ENCODE peak calls at places on chromosomes 12 and 14, in seven cellular contexts. L is SK-N-SH, U is GM12891, A is GM12878, R is HepG2, X is K562, G is H1. N is an unnamed sample.

GRCh38 chr12:11877869-11878780 is 192.6 kb upstream of the BCL2L14 start:
- DNase-seq in L (peak; percentile 39), U (no peak), A (no peak), R (no peak), X (no peak), G (no peak), N (no peak)

GRCh38 chr12:22529281-22530060 is 14.9 kb downstream of the C2CD5 start:
- DNase-seq in L (peak; percentile 11), U (no peak), A (no peak), R (peak; percentile 59), X (peak; percentile 24), G (no peak), N (no peak)

GRCh38 chr14:96100171-96101064 is 61.3 kb downstream of the C14orf132 start:
- DNase-seq in L (peak; percentile 81), U (peak; percentile 58), A (peak; percentile 15), R (peak; percentile 60), X (peak; percentile 75), G (peak; percentile 96), N (peak; percentile 45)

GRCh38 chr14:90616313-90616712 is 199.9 kb downstream of the TTC7B start:
- DNase-seq in L (no peak), U (no peak), A (no peak), R (no peak), X (no peak), G (no peak), N (no peak)

GRCh38 chr14:33114331-33114730 is 175.7 kb downstream of the NPAS3 start:
- DNase-seq in L (no peak), U (no peak), A (no peak), R (no peak), X (no peak), G (no peak), N (no peak)

GRCh38 chr12:53389702-53390101 is 9.7 kb downstream of the SP1 start:
- DNase-seq in L (no peak), U (no peak), A (no peak), R (no peak), X (no peak), G (no peak), N (no peak)

GRCh38 chr14:95515080-95515489 is 1.4 kb downstream of the SYNE3 start:
- DNase-seq in L (peak; percentile 70), U (no peak), A (no peak), R (no peak), X (no peak), G (no peak), N (no peak)

GRCh38 chr12:108665608-108666202 is 32.0 kb upstream of the SELPLG start:
- DNase-seq in L (no peak), U (no peak), A (no peak), R (peak; percentile 38), X (no peak), G (no peak), N (no peak)

GRCh38 chr14:54685286-54685845 is 118.4 kb downstream of the SAMD4A start:
- DNase-seq in L (no peak), U (no peak), A (no peak), R (no peak), X (no peak), G (no peak), N (no peak)

GRCh38 chr12:12614342-12614741 is 2.7 kb downstream of the CREBL2 start:
- DNase-seq in L (no peak), U (no peak), A (no peak), R (no peak), X (no peak), G (no peak), N (no peak)

GRCh38 chr12:91381309-91381804 is 198.7 kb upstream of the DCN start:
- DNase-seq in L (peak; percentile 63), U (peak; percentile 8), A (peak; percentile 20), R (no peak), X (no peak), G (peak; percentile 66), N (no peak)

GRCh38 chr14:31300296-31300695 is 92.7 kb upstream of the HECTD1 start:
- DNase-seq in L (no peak), U (no peak), A (no peak), R (no peak), X (peak; percentile 5), G (no peak), N (no peak)

GRCh38 chr12:89947437-89948265 is 239.0 kb upstream of the ATP2B1 start:
- DNase-seq in L (no peak), U (no peak), A (no peak), R (no peak), X (no peak), G (no peak), N (no peak)

GRCh38 chr14:35366048-35366428 is 38.5 kb downstream of the NFKBIA start:
- DNase-seq in L (no peak), U (no peak), A (no peak), R (no peak), X (no peak), G (no peak), N (no peak)

GRCh38 chr12:58596381-58596780 is 323.9 kb downstream of the LRIG3 start:
- DNase-seq in L (no peak), U (no peak), A (no peak), R (no peak), X (no peak), G (no peak), N (no peak)

GRCh38 chr14:61435563-61436337 is 114.4 kb downstream of the PRKCH start:
- DNase-seq in L (no peak), U (no peak), A (no peak), R (no peak), X (no peak), G (no peak), N (no peak)

GRCh38 chr14:41000350-41000749 is 606.3 kb upstream of the LRFN5 start:
- DNase-seq in L (no peak), U (no peak), A (no peak), R (no peak), X (no peak), G (no peak), N (no peak)

GRCh38 chr14:69043598-69044267 is 64.6 kb upstream of the ACTN1 start:
- DNase-seq in L (no peak), U (no peak), A (no peak), R (no peak), X (no peak), G (no peak), N (no peak)

GRCh38 chr12:43453761-43454160 is 98.2 kb downstream of the ADAMTS20 start:
- DNase-seq in L (no peak), U (no peak), A (no peak), R (no peak), X (no peak), G (no peak), N (no peak)

GRCh38 chr12:127509066-127509778 is 757.7 kb upstream of the TMEM132C start:
- DNase-seq in L (no peak), U (no peak), A (no peak), R (no peak), X (no peak), G (no peak), N (no peak)

GRCh38 chr14:105021656-105022275 is 883 bp upstream of the CDCA4 start:
- DNase-seq in L (peak; percentile 62), U (no peak), A (no peak), R (peak; percentile 47), X (peak; percentile 32), G (peak; percentile 62), N (no peak)

DNA sequence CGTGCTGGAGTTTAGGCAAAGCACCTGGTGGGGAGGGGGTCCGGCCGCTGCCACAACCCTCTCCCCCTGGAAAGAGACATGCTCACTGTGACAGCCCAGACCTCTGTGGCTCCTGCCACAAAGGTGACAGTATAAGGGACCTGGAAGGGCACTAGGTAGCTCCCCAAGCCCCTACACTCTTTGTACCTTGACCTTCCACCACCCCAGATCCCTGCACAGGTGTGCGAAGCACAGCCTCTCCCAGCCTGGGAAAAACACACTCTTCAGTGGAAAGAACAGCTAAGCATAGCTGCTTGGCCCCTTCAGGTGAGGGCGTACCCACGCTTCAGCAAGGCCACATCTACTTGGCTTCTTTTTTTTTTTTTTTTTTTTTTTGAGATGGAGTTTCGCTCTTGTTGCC is 4.9 kb upstream of the PLA2G1B start:
- DNase-seq in L (no peak), U (no peak), A (no peak), R (no peak), X (no peak), G (no peak), N (no peak)
- TF ChIP-seq POLR2AphosphoS5 in L (no peak), U (no peak), A (no peak), R (no peak), X (no peak), G (no peak), N (no peak)

DNA sequence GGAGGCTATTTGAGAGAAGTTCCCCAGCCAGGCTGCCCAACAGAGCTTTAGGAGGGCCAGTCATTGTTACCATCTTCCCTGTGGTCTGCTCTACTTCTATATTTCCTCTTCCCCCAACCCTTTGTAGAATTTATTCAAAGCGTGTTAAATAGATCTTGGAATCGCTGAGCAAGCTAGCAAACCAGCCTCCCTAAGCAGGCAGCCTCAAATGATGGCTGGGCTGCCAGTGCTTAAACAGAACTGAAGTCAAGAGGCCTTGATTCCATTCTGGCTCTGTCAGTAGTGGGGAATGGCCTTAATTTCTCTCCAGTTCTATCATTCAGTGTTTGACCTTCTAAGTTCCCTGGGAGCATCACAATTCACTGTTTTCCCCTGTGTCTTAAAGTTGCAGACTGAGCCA is 29.4 kb upstream of the NTF3 start:
- DNase-seq in L (no peak), U (no peak), A (no peak), R (no peak), X (no peak), G (no peak), N (no peak)
- TF ChIP-seq TAF1 in L (no peak), U (no peak), A (no peak), R (no peak), X (no peak), G (no peak), N (no peak)

GRCh38 chr14:102758087-102758486 is 19.2 kb upstream of the TRAF3 start:
- DNase-seq in L (no peak), U (no peak), A (no peak), R (no peak), X (no peak), G (no peak), N (no peak)

GRCh38 chr14:102761206-102761605 is 16.0 kb upstream of the TRAF3 start:
- DNase-seq in L (no peak), U (no peak), A (no peak), R (no peak), X (no peak), G (no peak), N (no peak)

GRCh38 chr14:102757646-102758045 is 19.6 kb upstream of the TRAF3 start:
- DNase-seq in L (no peak), U (no peak), A (no peak), R (no peak), X (no peak), G (no peak), N (no peak)

GRCh38 chr14:102760485-102761193 is 16.6 kb upstream of the TRAF3 start:
- DNase-seq in L (no peak), U (no peak), A (no peak), R (no peak), X (no peak), G (peak; percentile 74), N (no peak)

DNA sequence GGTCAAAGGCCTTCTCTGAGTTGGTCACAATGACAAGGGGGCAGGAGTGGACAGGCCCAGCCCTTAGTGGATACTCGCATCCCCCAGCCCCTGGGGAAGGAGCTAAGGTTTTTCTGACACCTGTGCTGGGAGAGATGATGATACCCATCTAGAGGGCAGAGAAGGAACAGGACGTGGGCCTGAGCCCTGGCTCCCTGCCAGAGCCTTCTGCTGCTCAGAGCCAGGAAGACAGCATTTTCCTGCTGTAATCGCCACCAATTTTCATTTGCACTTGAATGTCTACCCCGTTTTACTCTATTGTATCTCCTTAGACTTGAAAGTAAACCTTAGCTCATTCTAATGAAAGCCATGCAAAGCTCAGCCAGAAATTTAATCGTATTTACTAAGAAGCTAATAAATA is 17.8 kb upstream of the TRAF3 start:
- DNase-seq in L (no peak), U (no peak), A (no peak), R (no peak), X (no peak), G (no peak), N (no peak)
- TF ChIP-seq POLR2AphosphoS5 in L (no peak), U (no peak), A (no peak), R (no peak), X (no peak), G (no peak), N (no peak)

GRCh38 chr12:104177663-104178501 is 37.7 kb upstream of the TXNRD1 start:
- DNase-seq in L (peak; percentile 27), U (no peak), A (no peak), R (peak; percentile 8), X (peak; percentile 31), G (peak; percentile 38), N (no peak)
- TF ChIP-seq TAF1 in L (no peak), U (no peak), A (no peak), R (no peak), X (no peak), G (no peak), N (no peak)